ENCODE peak calls at places on chromosomes 12 and 14, in four cellular contexts. U is spleen, D is body of pancreas, O is cardiac muscle cell. J is an unnamed sample.

GRCh38 chr14:51539571-51540037 is 112.1 kb upstream of the FRMD6 start:
- DNase-seq in U (no peak), D (no peak), O (peak; percentile 77), J (no peak)

GRCh38 chr14:31549817-31550216 is 11.4 kb upstream of the NUBPL start:
- DNase-seq in U (no peak), D (no peak), O (no peak), J (no peak)

GRCh38 chr12:119838781-119839180 is 38.3 kb downstream of the CIT start:
- DNase-seq in U (no peak), D (no peak), O (no peak), J (no peak)

GRCh38 chr14:63508033-63508432 is 35.1 kb downstream of the PPP2R5E start:
- DNase-seq in U (no peak), D (no peak), O (no peak), J (no peak)

GRCh38 chr14:25150934-25151790 is 101.2 kb upstream of the STXBP6 start:
- DNase-seq in U (no peak), D (peak; percentile 3), O (peak; percentile 76), J (no peak)

GRCh38 chr12:80321653-80322052 is 122.4 kb upstream of the PTPRQ start:
- DNase-seq in U (no peak), D (no peak), O (peak; percentile 2), J (no peak)

GRCh38 chr12:50151047-50151687 is 16.0 kb downstream of the CERS5 start:
- DNase-seq in U (no peak), D (no peak), O (peak; percentile 71), J (no peak)

GRCh38 chr12:9951026-9951652 is 19.0 kb upstream of the CLEC2A start:
- DNase-seq in U (no peak), D (peak; percentile 11), O (no peak), J (no peak)

GRCh38 chr12:121467638-121468403 is 67.9 kb downstream of the RNF34 start:
- DNase-seq in U (no peak), D (peak; percentile 42), O (peak; percentile 40), J (peak; percentile 63)

GRCh38 chr12:65673732-65674131 is 150.6 kb upstream of the HMGA2 start:
- DNase-seq in U (no peak), D (no peak), O (peak; percentile 62), J (no peak)

GRCh38 chr14:96747608-96748007 is 49.6 kb upstream of the VRK1 start:
- DNase-seq in U (no peak), D (no peak), O (no peak), J (no peak)

GRCh38 chr12:89946518-89946917 is 237.9 kb upstream of the ATP2B1 start:
- DNase-seq in U (no peak), D (no peak), O (no peak), J (no peak)

GRCh38 chr12:49622501-49623141 is 740 bp upstream of the PRPF40B start:
- DNase-seq in U (no peak), D (peak; percentile 57), O (no peak), J (no peak)

GRCh38 chr14:70585221-70585620 is 15.2 kb downstream of the MED6 start:
- DNase-seq in U (no peak), D (no peak), O (peak; percentile 1), J (no peak)

GRCh38 chr14:64005822-64006221 is 153.0 kb downstream of the SYNE2 start:
- DNase-seq in U (no peak), D (no peak), O (no peak), J (no peak)

GRCh38 chr14:54808326-54809161 is 94.1 kb downstream of the GCH1 start:
- DNase-seq in U (no peak), D (no peak), O (no peak), J (no peak)

GRCh38 chr12:88870000-88870737 is 289.9 kb upstream of the KITLG start:
- DNase-seq in U (no peak), D (no peak), O (peak; percentile 3), J (no peak)

GRCh38 chr12:105334001-105334400 is 3.5 kb downstream of the C12orf75 start:
- DNase-seq in U (no peak), D (no peak), O (peak; percentile 30), J (no peak)

GRCh38 chr12:47943492-47944359 is 19.7 kb upstream of the TMEM106C start:
- DNase-seq in U (no peak), D (no peak), O (no peak), J (no peak)

GRCh38 chr14:103115845-103116572 is 7.3 kb upstream of the TNFAIP2 start:
- DNase-seq in U (no peak), D (no peak), O (no peak), J (no peak)

GRCh38 chr12:54173066-54173726 is 15.6 kb downstream of the SMUG1 start:
- DNase-seq in U (no peak), D (peak; percentile 8), O (peak; percentile 18), J (no peak)

GRCh38 chr12:68319988-68320623 is 12.1 kb downstream of the MDM1 start:
- DNase-seq in U (no peak), D (peak; percentile 44), O (peak; percentile 93), J (peak; percentile 63)

GRCh38 chr14:67541448-67542387 is 8.6 kb downstream of the PLEKHH1 start:
- DNase-seq in U (peak; percentile 77), D (peak; percentile 72), O (no peak), J (no peak)

GRCh38 chr12:124053855-124054254 is 80.8 kb downstream of the ZNF664 start:
- DNase-seq in U (no peak), D (peak; percentile 19), O (peak; percentile 89), J (no peak)

GRCh38 chr12:64780220-64780530 is 21.0 kb upstream of the GNS start:
- DNase-seq in U (no peak), D (no peak), O (no peak), J (no peak)

GRCh38 chr14:102523200-102524025 is 13.8 kb upstream of the ANKRD9 start:
- DNase-seq in U (no peak), D (no peak), O (no peak), J (no peak)

GRCh38 chr12:85016423-85016822 is 19.7 kb downstream of the TSPAN19 start:
- DNase-seq in U (no peak), D (no peak), O (peak; percentile 92), J (no peak)

GRCh38 chr12:104370989-104371870 is 67.7 kb downstream of the EID3 start:
- DNase-seq in U (no peak), D (no peak), O (peak; percentile 54), J (peak; percentile 26)

GRCh38 chr12:48972213-48973021 is 882 bp upstream of the WNT10B start:
- DNase-seq in U (no peak), D (no peak), O (no peak), J (no peak)

GRCh38 chr12:15966426-15966825 is 55.3 kb downstream of the DERA start:
- DNase-seq in U (no peak), D (no peak), O (peak; percentile 17), J (no peak)

GRCh38 chr12:76020731-76021672 is 10.6 kb downstream of the PHLDA1 start:
- DNase-seq in U (no peak), D (peak; percentile 39), O (peak; percentile 96), J (no peak)

GRCh38 chr12:76018111-76018510 is 13.5 kb downstream of the PHLDA1 start:
- DNase-seq in U (no peak), D (no peak), O (peak; percentile 58), J (no peak)

GRCh38 chr12:76023069-76023690 is 8.4 kb downstream of the PHLDA1 start:
- DNase-seq in U (no peak), D (no peak), O (no peak), J (no peak)

GRCh38 chr12:76020281-76020680 is 11.3 kb downstream of the PHLDA1 start:
- DNase-seq in U (peak; percentile 78), D (peak; percentile 38), O (peak; percentile 75), J (no peak)

GRCh38 chr12:76018672-76019071 is 12.9 kb downstream of the PHLDA1 start:
- DNase-seq in U (no peak), D (no peak), O (no peak), J (no peak)
- H3K27ac ChIP-seq in U (peak overlapping the region; percentile 47), D (no peak overlapping the region), O (peak overlapping the region; percentile 86), J (no peak overlapping the region)

GRCh38 chr14:91380610-91381371 is 36.8 kb downstream of the CCDC88C start:
- DNase-seq in U (no peak), D (no peak), O (peak; percentile 93), J (no peak)
- H3K4me1 ChIP-seq in U (peaks cover 57% of the 10 kb centered on the region), D (peaks cover 16% of the 10 kb centered on the region), O (peaks cover 8% of the 10 kb centered on the region), J (no peaks in the 10 kb centered on the region)

GRCh38 chr14:77027538-77028383 is 747 bp downstream of the IRF2BPL start:
- DNase-seq in U (peak; percentile 95), D (peak; percentile 77), O (peak; percentile 86), J (no peak)

GRCh38 chr14:77025744-77026165 is 2.8 kb downstream of the IRF2BPL start:
- DNase-seq in U (peak; percentile 84), D (peak; percentile 38), O (no peak), J (no peak)

GRCh38 chr14:77028384-77029246 is at the start of gene IRF2BPL:
- DNase-seq in U (peak; percentile 100), D (peak; percentile 99), O (peak; percentile 100), J (peak; percentile 99)

GRCh38 chr14:77026166-77026929 is 2.2 kb downstream of the IRF2BPL start:
- DNase-seq in U (peak; percentile 90), D (peak; percentile 53), O (peak; percentile 60), J (no peak)

GRCh38 chr14:77026930-77027537 is 1.5 kb downstream of the IRF2BPL start:
- DNase-seq in U (peak; percentile 93), D (peak; percentile 62), O (peak; percentile 72), J (no peak)
- TF ChIP-seq CTCF in U (peak; percentile 19), D (peak; percentile 8), O (no peak), J (peak; percentile 13)

DNA sequence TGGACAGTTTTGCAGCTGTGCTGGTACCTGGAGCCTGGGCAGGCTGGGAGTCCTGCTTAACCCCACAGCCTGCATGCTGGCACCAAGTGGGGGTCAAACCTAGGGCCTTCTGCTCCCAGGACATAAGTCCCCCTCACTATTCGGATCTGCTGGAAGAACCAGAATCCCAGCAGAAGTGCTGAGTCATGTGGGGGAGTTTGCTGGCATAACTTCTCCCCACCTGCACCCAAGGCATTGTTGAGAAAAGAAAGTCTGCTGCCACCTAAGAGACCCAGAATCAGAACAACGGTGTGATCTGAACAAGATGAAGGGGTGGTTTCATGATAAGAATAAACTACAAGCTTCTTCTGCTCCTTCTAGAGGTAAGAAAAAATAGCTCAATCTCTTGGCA is 102.7 kb downstream of the RBM19 start:
- DNase-seq in U (no peak), D (no peak), O (no peak), J (no peak)
- H3K27ac ChIP-seq in U (no peak overlapping the region), D (no peak overlapping the region), O (no peak overlapping the region), J (no peak overlapping the region)

GRCh38 chr14:34035934-34036250 is 85.0 kb upstream of the EGLN3 start:
- DNase-seq in U (no peak), D (no peak), O (no peak), J (no peak)
- H3K4me1 ChIP-seq in U (no peaks in the 10 kb centered on the region), D (no peaks in the 10 kb centered on the region), O (peaks cover 17% of the 10 kb centered on the region), J (peaks cover 29% of the 10 kb centered on the region)

DNA sequence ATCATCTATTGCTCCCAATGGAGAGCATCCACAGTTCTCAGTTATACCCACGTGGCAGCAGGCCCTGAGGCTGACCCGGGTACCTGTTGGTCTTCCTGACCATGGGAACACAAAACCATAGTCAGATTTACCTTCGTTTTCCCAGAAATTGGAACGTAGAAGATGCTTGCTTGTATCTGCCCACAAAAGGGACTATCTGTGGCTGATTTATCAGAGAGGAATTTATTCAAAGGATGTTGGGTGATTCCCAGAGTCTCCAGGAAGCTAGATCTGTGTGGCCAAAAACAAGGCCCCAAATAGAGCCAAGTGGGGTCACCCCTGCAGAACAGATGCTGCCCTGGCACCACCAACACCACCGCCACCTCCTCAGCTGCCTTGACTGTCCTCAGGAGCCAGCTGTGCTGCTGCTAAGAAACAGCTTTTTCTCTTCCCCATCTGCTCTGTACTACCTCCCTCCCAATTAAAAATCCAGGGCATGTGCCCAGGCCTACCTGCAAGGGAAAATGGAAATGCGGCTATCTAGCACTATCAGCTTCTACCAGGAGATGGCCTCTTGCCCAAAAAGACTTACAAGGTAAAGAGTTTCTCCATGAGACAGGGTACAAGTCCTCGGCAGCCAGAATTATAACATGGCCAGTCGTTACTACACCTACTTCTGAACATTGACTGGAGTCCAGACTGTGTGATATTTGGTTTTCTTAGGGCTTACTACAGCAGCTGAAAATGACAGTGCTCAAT is 128.6 kb upstream of the PLEKHG7 start:
- DNase-seq in U (no peak), D (peak; percentile 25), O (peak; percentile 29), J (no peak)
- TF ChIP-seq CTCF in U (no peak), D (peak; percentile 19), O (peak; percentile 26), J (no peak)